ENCODE peak calls at places on chromosomes 3 and 15, in four cellular contexts. One of them, this sample, is unnamed.
A peak's percentile ranks its signal among the peaks of the same experiment; 100 is the strongest.

GRCh38 chr3:158679547-158680000 is 7.1 kb upstream of the LXN start:
- DNase-seq in right lobe of liver: no peak
- DNase-seq in RKO: peak; percentile 50
- DNase-seq in fibroblast of mammary gland: peak; percentile 41
- DNase-seq in this sample: peak; percentile 60

GRCh38 chr15:38084289-38084688 is 149.8 kb downstream of the TMCO5A start:
- DNase-seq in RKO: no peak
- DNase-seq in right lobe of liver: no peak
- DNase-seq in fibroblast of mammary gland: peak; percentile 65
- DNase-seq in this sample: peak; percentile 50

GRCh38 chr3:124261301-124261700 is 269.4 kb upstream of the ROPN1 start:
- DNase-seq in fibroblast of mammary gland: no peak
- DNase-seq in right lobe of liver: no peak
- DNase-seq in RKO: no peak
- DNase-seq in this sample: peak; percentile 53

GRCh38 chr3:111676177-111677021 is 81.3 kb upstream of the ZBED2 start:
- DNase-seq in RKO: peak; percentile 47
- DNase-seq in fibroblast of mammary gland: peak; percentile 12
- DNase-seq in right lobe of liver: no peak
- DNase-seq in this sample: peak; percentile 42

GRCh38 chr3:59408047-59408624 is 358.3 kb upstream of the CFAP20DC start:
- DNase-seq in RKO: no peak
- DNase-seq in fibroblast of mammary gland: no peak
- DNase-seq in right lobe of liver: no peak
- DNase-seq in this sample: no peak

GRCh38 chr3:38154625-38155255 is 10.6 kb upstream of the OXSR1 start:
- DNase-seq in RKO: no peak
- DNase-seq in right lobe of liver: no peak
- DNase-seq in fibroblast of mammary gland: no peak
- DNase-seq in this sample: no peak

GRCh38 chr3:58180099-58180880 is 30.5 kb downstream of the DNASE1L3 start:
- DNase-seq in right lobe of liver: no peak
- DNase-seq in RKO: no peak
- DNase-seq in fibroblast of mammary gland: no peak
- DNase-seq in this sample: no peak

GRCh38 chr15:28907338-28907961 is 21.7 kb downstream of the APBA2 start:
- DNase-seq in fibroblast of mammary gland: no peak
- DNase-seq in RKO: no peak
- DNase-seq in right lobe of liver: no peak
- DNase-seq in this sample: no peak

GRCh38 chr15:69725210-69725609 is 272.6 kb downstream of the RPLP1 start:
- DNase-seq in RKO: no peak
- DNase-seq in right lobe of liver: no peak
- DNase-seq in fibroblast of mammary gland: no peak
- DNase-seq in this sample: no peak

GRCh38 chr3:129554356-129555120 is 11.6 kb downstream of the H1-8 start:
- DNase-seq in fibroblast of mammary gland: no peak
- DNase-seq in right lobe of liver: no peak
- DNase-seq in RKO: no peak
- DNase-seq in this sample: no peak

GRCh38 chr15:64143276-64143675 is 8.3 kb upstream of the SNX22 start:
- DNase-seq in RKO: no peak
- DNase-seq in fibroblast of mammary gland: no peak
- DNase-seq in right lobe of liver: no peak
- DNase-seq in this sample: no peak

GRCh38 chr3:17130956-17131355 is 246.2 kb downstream of the PLCL2 start:
- DNase-seq in right lobe of liver: no peak
- DNase-seq in RKO: no peak
- DNase-seq in fibroblast of mammary gland: no peak
- DNase-seq in this sample: no peak

GRCh38 chr3:13352621-13353131 is 67.4 kb downstream of the NUP210 start:
- DNase-seq in fibroblast of mammary gland: peak; percentile 10
- DNase-seq in RKO: peak; percentile 7
- DNase-seq in right lobe of liver: no peak
- DNase-seq in this sample: peak; percentile 38

GRCh38 chr3:126305427-126305826 is 51.8 kb downstream of the KLF15 start:
- DNase-seq in RKO: no peak
- DNase-seq in fibroblast of mammary gland: no peak
- DNase-seq in right lobe of liver: no peak
- DNase-seq in this sample: peak; percentile 42

GRCh38 chr3:159170436-159171003 is 368.7 kb downstream of the MFSD1 start:
- DNase-seq in right lobe of liver: no peak
- DNase-seq in RKO: no peak
- DNase-seq in fibroblast of mammary gland: peak; percentile 67
- DNase-seq in this sample: peak; percentile 78